ENCODE peak calls at places on chromosomes 2 and 18, in four cellular contexts. E is tibial artery, K is transverse colon, W is pancreas. N is an unnamed sample. For H3K9me3, the result is how much of the 10 kb centered on the place peaks cover.

GRCh38 chr2:30221531-30221930 is 9.8 kb upstream of the LBH start:
- DNase-seq in E (no peak), K (no peak), W (no peak), N (no peak)

GRCh38 chr2:128395640-128396499 is 77.2 kb upstream of the HS6ST1 start:
- DNase-seq in K (peak), W (no peak), E (peak), N (peak)

GRCh38 chr2:181169459-181169858 is 189.1 kb downstream of the UBE2E3 start:
- DNase-seq in K (no peak), E (no peak), W (no peak), N (no peak)

GRCh38 chr2:151302879-151303278 is 13.4 kb upstream of the NMI start:
- DNase-seq in K (no peak), E (no peak), W (no peak), N (no peak)

GRCh38 chr2:165055081-165055879 is 100.0 kb upstream of the SLC38A11 start:
- DNase-seq in K (no peak), E (no peak), W (no peak), N (peak)

GRCh38 chr2:113273031-113273551 is 5.6 kb downstream of the PAX8 start:
- DNase-seq in E (no peak), W (no peak), K (no peak), N (peak)

GRCh38 chr2:43169987-43170732 is 56.2 kb downstream of the ZFP36L2 start:
- DNase-seq in W (peak), K (peak), E (no peak), N (peak)

GRCh38 chr2:64626963-64627760 is 26.6 kb downstream of the SERTAD2 start:
- DNase-seq in W (peak), E (no peak), K (no peak), N (peak)

GRCh38 chr2:3468296-3468988 is 50.9 kb downstream of the ADI1 start:
- DNase-seq in W (peak), K (no peak), E (no peak), N (no peak)

GRCh38 chr18:1657888-1658287 is 753.2 kb downstream of the ADCYAP1 start:
- DNase-seq in E (no peak), W (no peak), K (no peak), N (no peak)

GRCh38 chr2:20453087-20453486 is 6.2 kb downstream of the RHOB start:
- DNase-seq in W (no peak), K (no peak), E (peak), N (no peak)

GRCh38 chr18:48905541-48905940 is 45.2 kb downstream of the SMAD7 start:
- DNase-seq in E (no peak), W (no peak), K (no peak), N (no peak)

GRCh38 chr2:240620149-240620731 is 5.0 kb upstream of the GPR35 start:
- DNase-seq in K (no peak), E (peak), W (peak), N (no peak)

GRCh38 chr18:55869965-55870585 is 282.1 kb upstream of the TCF4 start:
- DNase-seq in K (no peak), E (peak), W (no peak), N (no peak)

GRCh38 chr2:17166506-17166905 is 351.7 kb downstream of the RAD51AP2 start:
- DNase-seq in E (no peak), K (no peak), W (no peak), N (no peak)

GRCh38 chr2:177606636-177607035 is 214.1 kb downstream of the AGPS start:
- DNase-seq in W (no peak), K (no peak), E (no peak), N (no peak)

GRCh38 chr2:172634477-172634876 is 78.6 kb downstream of the PDK1 start:
- DNase-seq in E (no peak), K (no peak), W (no peak), N (no peak)

GRCh38 chr18:51531496-51531895 is 334.0 kb upstream of the MEX3C start:
- DNase-seq in W (no peak), E (no peak), K (no peak), N (no peak)

GRCh38 chr2:168470880-168471475 is 14.9 kb downstream of the CERS6 start:
- DNase-seq in K (no peak), W (no peak), E (no peak), N (no peak)

GRCh38 chr2:191188550-191189093 is 37.8 kb upstream of the STAT4 start:
- DNase-seq in E (no peak), W (no peak), K (no peak), N (no peak)

GRCh38 chr2:207600211-207600610 is 25.0 kb downstream of the METTL21A start:
- DNase-seq in K (no peak), W (no peak), E (no peak), N (peak)

GRCh38 chr18:31185551-31185950 is 22.9 kb upstream of the DSC1 start:
- DNase-seq in E (no peak), W (no peak), K (no peak), N (no peak)

GRCh38 chr2:148162860-148163259 is 142.0 kb downstream of the MBD5 start:
- DNase-seq in E (no peak), W (no peak), K (no peak), N (no peak)

GRCh38 chr2:233352141-233352842 is 2.0 kb upstream of the DGKD start:
- DNase-seq in E (no peak), K (peak), W (no peak), N (no peak)

GRCh38 chr2:85666016-85666415 is 2.0 kb downstream of the SFTPB start:
- DNase-seq in E (no peak), K (no peak), W (no peak), N (no peak)

GRCh38 chr18:73511751-73512525 is 635.7 kb downstream of the FBXO15 start:
- DNase-seq in K (no peak), W (no peak), E (no peak), N (peak)

GRCh38 chr2:133004623-133005022 is 334.6 kb upstream of the LYPD1 start:
- DNase-seq in W (no peak), K (no peak), E (no peak), N (no peak)

GRCh38 chr18:60950634-60951033 is 382.6 kb upstream of the CDH20 start:
- DNase-seq in W (no peak), E (no peak), K (no peak), N (no peak)

GRCh38 chr2:85854166-85854509 is 34.7 kb downstream of the ST3GAL5 start:
- DNase-seq in K (no peak), W (no peak), E (no peak), N (no peak)

GRCh38 chr2:232523682-232524597 is 2.0 kb upstream of the CHRND start:
- DNase-seq in W (peak), E (no peak), K (peak), N (peak)

GRCh38 chr18:21262979-21263378 is 20.9 kb downstream of the GREB1L start:
- DNase-seq in K (no peak), W (no peak), E (no peak), N (no peak)

GRCh38 chr2:215002500-215002899 is 135.9 kb downstream of the ABCA12 start:
- DNase-seq in W (no peak), K (no peak), E (no peak), N (peak)

GRCh38 chr2:199279146-199279545 is 178.6 kb downstream of the SATB2 start:
- DNase-seq in W (no peak), E (no peak), K (no peak), N (no peak)

GRCh38 chr2:199278099-199278498 is 179.6 kb downstream of the SATB2 start:
- DNase-seq in E (no peak), K (no peak), W (no peak), N (no peak)

GRCh38 chr2:199282309-199282708 is 175.4 kb downstream of the SATB2 start:
- DNase-seq in W (no peak), E (no peak), K (no peak), N (no peak)
- H3K9me3 ChIP-seq in W (under half), E (under half), K (under half), N (under half)

DNA sequence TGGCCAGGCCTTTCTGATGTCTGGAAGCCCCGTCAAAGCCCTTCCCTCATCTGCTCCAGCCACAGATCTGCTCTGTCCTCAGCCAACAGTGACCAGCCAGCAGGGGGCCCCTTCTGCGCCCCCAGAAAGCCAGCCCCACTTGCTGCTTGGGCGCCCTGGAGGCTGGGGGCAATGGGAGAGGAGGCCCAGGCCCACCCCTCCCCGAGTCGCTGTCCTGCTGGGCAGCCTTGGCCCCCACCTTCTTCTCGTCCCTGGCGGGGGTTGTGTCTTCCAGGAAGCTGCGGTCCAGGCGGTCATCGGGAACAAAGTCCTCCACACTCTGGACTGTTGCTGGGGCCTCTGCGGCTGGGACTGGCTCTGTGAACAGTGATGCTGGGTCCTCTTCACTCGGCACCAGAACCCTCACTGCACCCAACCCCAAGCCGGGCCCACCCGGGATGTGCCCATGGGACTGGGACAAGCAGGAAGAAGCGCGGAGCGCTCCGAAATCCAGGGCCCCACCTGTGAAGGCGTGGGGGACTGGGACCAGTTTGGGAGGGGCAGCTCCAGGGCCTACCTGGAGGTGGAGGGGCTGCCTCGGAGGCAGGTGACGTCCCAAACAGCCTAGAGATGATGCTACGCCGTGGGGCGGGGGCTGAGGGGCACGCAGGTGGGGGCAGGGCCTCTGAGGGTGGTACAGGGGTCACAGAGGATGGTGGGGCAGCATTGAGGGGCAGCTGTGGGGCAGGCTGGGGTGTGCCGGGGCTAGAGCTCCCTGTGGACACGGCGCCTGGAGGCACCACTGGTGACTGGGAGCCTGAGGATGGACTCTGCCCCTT is 257.6 kb downstream of the ANKRD30B start:
- DNase-seq in K (no peak), E (no peak), W (peak), N (no peak)
- H3K9me3 ChIP-seq in K (under half), E (under half), W (under half), N (under half)

GRCh38 chr18:35244671-35245070 is 3.8 kb downstream of the ZNF397 start:
- DNase-seq in W (no peak), K (no peak), E (no peak), N (no peak)
- H3K9me3 ChIP-seq in W (under half), K (under half), E (under half), N (under half)

DNA sequence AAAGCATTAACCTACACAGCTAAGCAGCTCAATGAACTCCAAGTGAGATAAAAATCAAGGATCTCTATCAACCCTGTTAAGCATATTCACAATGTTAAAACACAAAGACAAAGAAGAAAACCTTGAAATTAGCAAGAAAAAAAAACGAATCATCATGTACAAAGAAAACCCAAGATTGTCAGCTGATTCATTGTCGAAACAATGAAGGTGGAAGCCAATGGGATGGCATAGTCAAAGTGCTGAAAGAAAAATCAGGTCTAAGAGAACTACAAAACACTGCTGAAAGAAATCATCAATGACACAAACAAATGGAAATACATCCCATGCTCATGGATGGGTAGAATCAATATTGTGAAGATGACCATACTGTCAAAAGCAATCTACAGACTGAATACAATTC is 32.5 kb downstream of the NMS start:
- DNase-seq in K (no peak), E (no peak), W (no peak), N (no peak)
- H3K9me3 ChIP-seq in K (under half), E (under half), W (under half), N (under half)

GRCh38 chr2:2159336-2159735 is 171.7 kb downstream of the MYT1L start:
- DNase-seq in K (no peak), E (no peak), W (no peak), N (no peak)
- H3K9me3 ChIP-seq in K (under half), E (under half), W (under half), N (under half)

DNA sequence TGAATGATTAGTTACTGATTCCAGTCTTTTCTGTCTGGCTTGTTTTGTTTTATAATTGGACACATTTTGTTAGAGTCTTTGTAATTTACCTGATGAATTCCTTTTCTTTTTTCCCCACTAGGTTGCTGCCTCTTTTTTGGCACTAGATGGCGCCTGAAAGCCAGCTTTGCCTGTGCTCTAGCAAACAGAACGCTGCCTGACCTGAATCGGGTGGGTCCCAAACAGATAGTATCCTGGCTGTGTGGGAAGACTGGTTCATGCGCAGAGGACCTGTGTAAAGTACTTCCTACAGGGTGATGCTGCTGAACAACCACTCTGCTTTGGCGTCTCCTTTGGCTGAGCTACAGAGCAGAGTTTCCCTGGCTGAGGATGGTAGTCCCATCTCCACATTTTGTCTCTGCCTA is 288.2 kb downstream of the IKZF2 start:
- DNase-seq in W (no peak), E (no peak), K (peak), N (peak)
- H3K9me3 ChIP-seq in W (under half), E (under half), K (under half), N (under half)

GRCh38 chr18:76750269-76750668 is 72.1 kb upstream of the ZNF236 start:
- DNase-seq in E (no peak), K (no peak), W (no peak), N (no peak)
- H3K9me3 ChIP-seq in E (under half), K (under half), W (under half), N (under half)

GRCh38 chr2:83420993-83421392 is 1038.1 kb downstream of the SUCLG1 start:
- DNase-seq in W (no peak), E (no peak), K (no peak), N (no peak)
- H3K9me3 ChIP-seq in W (under half), E (under half), K (under half), N (under half)

GRCh38 chr18:78935406-78935805 is 44.2 kb upstream of the SALL3 start:
- DNase-seq in W (no peak), E (no peak), K (no peak), N (no peak)

GRCh38 chr18:78936251-78937005 is 43.2 kb upstream of the SALL3 start:
- DNase-seq in E (no peak), K (no peak), W (no peak), N (no peak)

GRCh38 chr18:78939734-78940260 is 39.8 kb upstream of the SALL3 start:
- DNase-seq in W (no peak), K (no peak), E (no peak), N (no peak)

GRCh38 chr18:78937166-78937565 is 42.5 kb upstream of the SALL3 start:
- DNase-seq in W (no peak), E (no peak), K (no peak), N (no peak)

DNA sequence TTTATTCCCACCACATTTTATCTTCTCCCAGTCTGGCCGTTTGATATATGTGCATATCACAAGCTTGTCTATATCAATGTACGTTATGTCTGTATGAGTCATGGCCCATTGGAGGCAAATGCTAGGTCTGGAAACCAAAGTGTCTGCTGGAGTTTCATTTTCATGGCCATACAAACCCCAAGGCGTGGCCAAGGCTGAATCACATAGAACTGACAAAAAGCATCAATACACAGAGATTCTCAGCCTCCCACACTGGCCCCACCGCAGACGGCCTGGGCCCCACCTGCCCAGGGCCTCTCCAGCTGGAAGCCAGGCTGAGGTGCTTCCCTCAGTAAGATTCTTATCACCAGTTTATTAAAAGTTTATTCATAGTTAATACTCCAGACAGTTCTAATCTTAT is 40.5 kb upstream of the SALL3 start:
- DNase-seq in W (no peak), E (no peak), K (no peak), N (no peak)
- H3K9me3 ChIP-seq in W (under half), E (under half), K (under half), N (under half)